ENCODE peak calls at places on chromosomes 7 and 10, in nine cellular contexts. S is cardiac muscle cell; A is breast epithelium; L is Right ventricle myocardium superior; X is GM23248; Y is stimulated activated CD8-positive, alpha-beta memory T cell treated with anti-CD3 and anti-CD28 coated beads, Interleukin-4, amount 100 ng/mL, for 24 hours; N is activated CD4-positive, alpha-beta T cell treated with anti-CD3 and anti-CD28 coated beads, Interleukin-2, amount 10 ng/mL, durations not matched to agents 7 days and 5 days; P is occipital lobe; O is NCI-H774. K is an unnamed sample.

GRCh38 chr10:124544711-124545110 is 83.1 kb downstream of the LHPP start:
- DNase-seq in S (no peak), A (no peak), L (no peak), X (no peak), Y (no peak), N (no peak), P (peak), O (no peak), K (no peak)

GRCh38 chr10:82625497-82626151 is 750.6 kb downstream of the NRG3 start:
- DNase-seq in S (no peak), A (no peak), L (no peak), X (no peak), Y (no peak), N (no peak), P (no peak), O (no peak), K (no peak)

GRCh38 chr10:69501657-69502056 is 50.4 kb downstream of the TSPAN15 start:
- DNase-seq in S (no peak), A (no peak), L (no peak), X (no peak), Y (no peak), N (no peak), P (no peak), O (no peak), K (no peak)

GRCh38 chr7:91228927-91229326 is 35.3 kb upstream of the FZD1 start:
- DNase-seq in S (no peak), A (no peak), L (no peak), X (peak), Y (no peak), N (no peak), P (no peak), O (no peak), K (no peak)

GRCh38 chr10:24617771-24618396 is 105.8 kb downstream of the ARHGAP21 start:
- DNase-seq in S (peak), A (no peak), L (peak), X (peak), Y (peak), N (peak), P (no peak), O (no peak), K (peak)

GRCh38 chr10:74991435-74991834 is 120.0 kb upstream of the SAMD8 start:
- DNase-seq in S (peak), A (no peak), L (no peak), X (peak), Y (no peak), N (no peak), P (no peak), O (no peak), K (peak)

GRCh38 chr10:67086324-67087139 is 160.7 kb downstream of the LRRTM3 start:
- DNase-seq in S (no peak), A (no peak), L (no peak), X (no peak), Y (no peak), N (no peak), P (no peak), O (no peak), K (no peak)

GRCh38 chr10:120897343-120897742 is 46.2 kb downstream of the WDR11 start:
- DNase-seq in S (peak), A (no peak), L (no peak), X (no peak), Y (no peak), N (no peak), P (no peak), O (no peak), K (no peak)

GRCh38 chr10:11742009-11742778 is at the start of gene ECHDC3:
- DNase-seq in S (peak), A (no peak), L (peak), X (peak), Y (peak), N (peak), P (peak), O (no peak), K (peak)

GRCh38 chr10:119735451-119735850 is 9.6 kb downstream of the INPP5F start:
- DNase-seq in S (no peak), A (no peak), L (no peak), X (no peak), Y (no peak), N (no peak), P (no peak), O (no peak), K (no peak)

GRCh38 chr7:16084370-16084769 is 337.0 kb downstream of the CRPPA start:
- DNase-seq in S (peak), A (no peak), L (no peak), X (no peak), Y (no peak), N (no peak), P (no peak), O (no peak), K (no peak)

GRCh38 chr7:43531700-43532099 is 51.2 kb upstream of the STK17A start:
- DNase-seq in S (no peak), A (no peak), L (peak), X (no peak), Y (no peak), N (no peak), P (no peak), O (no peak), K (no peak)

GRCh38 chr7:157587051-157587450 is 250.2 kb downstream of the DNAJB6 start:
- DNase-seq in S (no peak), A (no peak), L (no peak), X (no peak), Y (no peak), N (no peak), P (no peak), O (no peak), K (no peak)

GRCh38 chr10:92567952-92568600 is 5.8 kb downstream of the IDE start:
- DNase-seq in S (peak), A (no peak), L (no peak), X (peak), Y (no peak), N (no peak), P (no peak), O (no peak), K (no peak)

GRCh38 chr10:77592946-77593636 is 44.5 kb downstream of the KCNMA1 start:
- DNase-seq in S (peak), A (no peak), L (no peak), X (peak), Y (no peak), N (no peak), P (no peak), O (no peak), K (no peak)

GRCh38 chr10:113987805-113988204 is 55.9 kb upstream of the ADRB1 start:
- DNase-seq in S (no peak), A (no peak), L (no peak), X (peak), Y (no peak), N (no peak), P (no peak), O (no peak), K (no peak)

GRCh38 chr7:142438923-142439515 is 181.2 kb upstream of the PRSS58 start:
- DNase-seq in S (peak), A (no peak), L (no peak), X (no peak), Y (no peak), N (no peak), P (no peak), O (no peak), K (no peak)

GRCh38 chr7:150631866-150632864 is at the start of gene GIMAP6:
- DNase-seq in S (no peak), A (no peak), L (no peak), X (no peak), Y (no peak), N (peak), P (no peak), O (no peak), K (no peak)

GRCh38 chr10:62384057-62384446 is 9.9 kb downstream of the ZNF365 start:
- DNase-seq in S (peak), A (no peak), L (no peak), X (peak), Y (peak), N (peak), P (no peak), O (no peak), K (peak)

GRCh38 chr7:22814261-22815208 is 8.1 kb downstream of the TOMM7 start:
- DNase-seq in S (peak), A (no peak), L (no peak), X (peak), Y (no peak), N (no peak), P (no peak), O (no peak), K (no peak)

GRCh38 chr7:157438121-157439025 is 101.6 kb downstream of the DNAJB6 start:
- DNase-seq in S (no peak), A (no peak), L (peak), X (no peak), Y (no peak), N (no peak), P (no peak), O (no peak), K (no peak)

GRCh38 chr7:7793249-7793648 is 74.8 kb upstream of the RPA3 start:
- DNase-seq in S (no peak), A (no peak), L (no peak), X (no peak), Y (no peak), N (no peak), P (no peak), O (no peak), K (no peak)